ENCODE peak calls at places on chromosomes 3 and 15, in eight cellular contexts. One of them, this sample, is unnamed.
A peak's percentile ranks its signal among the peaks of the same experiment; 100 is the strongest.

GRCh38 chr15:63509933-63510547 is 5.6 kb downstream of the USP3 start:
- DNase-seq in cardiac fibroblast: peak; percentile 79
- DNase-seq in T follicular helper cell: no peak
- DNase-seq in ELF-1: no peak
- DNase-seq in choroid plexus epithelial cell: peak; percentile 48
- DNase-seq in NCI-H1092 treated with DMSO at 0.1 percent for 48 hours: no peak
- DNase-seq in H7: no peak
- DNase-seq in sigmoid colon: no peak
- DNase-seq in this sample: peak; percentile 32

GRCh38 chr15:60583194-60583593 is 104.3 kb upstream of the ICE2 start:
- DNase-seq in cardiac fibroblast: no peak
- DNase-seq in T follicular helper cell: no peak
- DNase-seq in ELF-1: no peak
- DNase-seq in choroid plexus epithelial cell: no peak
- DNase-seq in NCI-H1092 treated with DMSO at 0.1 percent for 48 hours: no peak
- DNase-seq in H7: no peak
- DNase-seq in sigmoid colon: no peak
- DNase-seq in this sample: no peak

GRCh38 chr15:42274693-42274971 is 1.4 kb upstream of the TMEM87A start:
- DNase-seq in cardiac fibroblast: no peak
- DNase-seq in T follicular helper cell: no peak
- DNase-seq in ELF-1: peak; percentile 21
- DNase-seq in choroid plexus epithelial cell: no peak
- DNase-seq in NCI-H1092 treated with DMSO at 0.1 percent for 48 hours: no peak
- DNase-seq in H7: no peak
- DNase-seq in sigmoid colon: peak; percentile 66
- DNase-seq in this sample: no peak

GRCh38 chr3:4977001-4977888 is 2.0 kb upstream of the BHLHE40 start:
- DNase-seq in cardiac fibroblast: peak; percentile 95
- DNase-seq in T follicular helper cell: no peak
- DNase-seq in ELF-1: peak; percentile 83
- DNase-seq in choroid plexus epithelial cell: peak; percentile 93
- DNase-seq in NCI-H1092 treated with DMSO at 0.1 percent for 48 hours: no peak
- DNase-seq in H7: peak; percentile 64
- DNase-seq in sigmoid colon: peak; percentile 91
- DNase-seq in this sample: peak; percentile 87

GRCh38 chr15:63013052-63013808 is 29.3 kb upstream of the TPM1 start:
- DNase-seq in cardiac fibroblast: peak; percentile 87
- DNase-seq in T follicular helper cell: no peak
- DNase-seq in ELF-1: no peak
- DNase-seq in choroid plexus epithelial cell: peak; percentile 88
- DNase-seq in NCI-H1092 treated with DMSO at 0.1 percent for 48 hours: no peak
- DNase-seq in H7: no peak
- DNase-seq in sigmoid colon: no peak
- DNase-seq in this sample: peak; percentile 62

GRCh38 chr15:77393471-77393840 is 26.4 kb downstream of the PEAK1 start:
- DNase-seq in cardiac fibroblast: peak; percentile 54
- DNase-seq in T follicular helper cell: no peak
- DNase-seq in ELF-1: no peak
- DNase-seq in choroid plexus epithelial cell: no peak
- DNase-seq in NCI-H1092 treated with DMSO at 0.1 percent for 48 hours: no peak
- DNase-seq in H7: no peak
- DNase-seq in sigmoid colon: no peak
- DNase-seq in this sample: no peak

GRCh38 chr3:14524311-14524711 is 15.8 kb downstream of the GRIP2 start:
- DNase-seq in cardiac fibroblast: no peak
- DNase-seq in T follicular helper cell: no peak
- DNase-seq in ELF-1: peak; percentile 49
- DNase-seq in choroid plexus epithelial cell: no peak
- DNase-seq in NCI-H1092 treated with DMSO at 0.1 percent for 48 hours: no peak
- DNase-seq in H7: no peak
- DNase-seq in sigmoid colon: peak; percentile 59
- DNase-seq in this sample: no peak

GRCh38 chr3:72523409-72524172 is 324.7 kb downstream of the SHQ1 start:
- DNase-seq in cardiac fibroblast: no peak
- DNase-seq in T follicular helper cell: no peak
- DNase-seq in ELF-1: no peak
- DNase-seq in choroid plexus epithelial cell: no peak
- DNase-seq in NCI-H1092 treated with DMSO at 0.1 percent for 48 hours: no peak
- DNase-seq in H7: no peak
- DNase-seq in sigmoid colon: peak; percentile 67
- DNase-seq in this sample: no peak

GRCh38 chr3:10408680-10409079 is 87.8 kb upstream of the SEC13 start:
- DNase-seq in cardiac fibroblast: peak; percentile 22
- DNase-seq in T follicular helper cell: no peak
- DNase-seq in ELF-1: no peak
- DNase-seq in choroid plexus epithelial cell: peak; percentile 15
- DNase-seq in NCI-H1092 treated with DMSO at 0.1 percent for 48 hours: no peak
- DNase-seq in H7: no peak
- DNase-seq in sigmoid colon: no peak
- DNase-seq in this sample: no peak

GRCh38 chr3:42936157-42936981 is 30.4 kb downstream of the ZNF662 start:
- DNase-seq in cardiac fibroblast: peak; percentile 60
- DNase-seq in T follicular helper cell: no peak
- DNase-seq in ELF-1: no peak
- DNase-seq in choroid plexus epithelial cell: peak; percentile 48
- DNase-seq in NCI-H1092 treated with DMSO at 0.1 percent for 48 hours: no peak
- DNase-seq in H7: peak; percentile 18
- DNase-seq in sigmoid colon: peak; percentile 79
- DNase-seq in this sample: no peak

GRCh38 chr15:48679952-48680351 is 34.4 kb upstream of the FBN1 start:
- DNase-seq in cardiac fibroblast: no peak
- DNase-seq in T follicular helper cell: no peak
- DNase-seq in ELF-1: no peak
- DNase-seq in choroid plexus epithelial cell: no peak
- DNase-seq in NCI-H1092 treated with DMSO at 0.1 percent for 48 hours: no peak
- DNase-seq in H7: no peak
- DNase-seq in sigmoid colon: no peak
- DNase-seq in this sample: no peak

GRCh38 chr3:196184881-196185280 is 26.3 kb downstream of the ZDHHC19 start:
- DNase-seq in cardiac fibroblast: no peak
- DNase-seq in T follicular helper cell: no peak
- DNase-seq in ELF-1: no peak
- DNase-seq in choroid plexus epithelial cell: no peak
- DNase-seq in NCI-H1092 treated with DMSO at 0.1 percent for 48 hours: no peak
- DNase-seq in H7: peak; percentile 33
- DNase-seq in sigmoid colon: no peak
- DNase-seq in this sample: no peak

GRCh38 chr3:180680097-180680430 is 775 bp upstream of the CCDC39 start:
- DNase-seq in cardiac fibroblast: peak; percentile 47
- DNase-seq in T follicular helper cell: no peak
- DNase-seq in ELF-1: no peak
- DNase-seq in choroid plexus epithelial cell: peak; percentile 56
- DNase-seq in NCI-H1092 treated with DMSO at 0.1 percent for 48 hours: peak; percentile 59
- DNase-seq in H7: peak; percentile 36
- DNase-seq in sigmoid colon: no peak
- DNase-seq in this sample: no peak

GRCh38 chr3:37256447-37256846 is 82.1 kb upstream of the LRRFIP2 start:
- DNase-seq in cardiac fibroblast: peak; percentile 24
- DNase-seq in T follicular helper cell: no peak
- DNase-seq in ELF-1: no peak
- DNase-seq in choroid plexus epithelial cell: peak; percentile 34
- DNase-seq in NCI-H1092 treated with DMSO at 0.1 percent for 48 hours: no peak
- DNase-seq in H7: no peak
- DNase-seq in sigmoid colon: no peak
- DNase-seq in this sample: no peak